ENCODE peak calls at places on chromosomes 5 and 9, in six cellular contexts. One of them, this sample, is unnamed.
A peak's percentile ranks its signal among the peaks of the same experiment; 100 is the strongest.

GRCh38 chr5:53645581-53645980 is 85.1 kb downstream of the NDUFS4 start:
- DNase-seq in IMR-90: no peak
- DNase-seq in A549: no peak
- DNase-seq in heart left ventricle: no peak
- DNase-seq in transverse colon: no peak
- DNase-seq in body of pancreas: no peak
- DNase-seq in this sample: no peak

GRCh38 chr5:69528609-69529008 is 31.4 kb upstream of the GTF2H2C start:
- DNase-seq in IMR-90: no peak
- DNase-seq in A549: no peak
- DNase-seq in heart left ventricle: no peak
- DNase-seq in transverse colon: no peak
- DNase-seq in body of pancreas: no peak
- DNase-seq in this sample: no peak

GRCh38 chr9:105901514-105902109 is 207.3 kb downstream of the TMEM38B start:
- DNase-seq in IMR-90: peak; percentile 3
- DNase-seq in A549: peak; percentile 52
- DNase-seq in heart left ventricle: peak; percentile 52
- DNase-seq in transverse colon: no peak
- DNase-seq in body of pancreas: no peak
- DNase-seq in this sample: peak; percentile 60

GRCh38 chr9:82670000-82670399 is 392.9 kb downstream of the RASEF start:
- DNase-seq in IMR-90: no peak
- DNase-seq in A549: no peak
- DNase-seq in heart left ventricle: no peak
- DNase-seq in transverse colon: no peak
- DNase-seq in body of pancreas: no peak
- DNase-seq in this sample: no peak

GRCh38 chr5:94847019-94847418 is 228.6 kb downstream of the SLF1 start:
- DNase-seq in IMR-90: no peak
- DNase-seq in A549: no peak
- DNase-seq in heart left ventricle: no peak
- DNase-seq in transverse colon: no peak
- DNase-seq in body of pancreas: no peak
- DNase-seq in this sample: no peak

GRCh38 chr5:158121678-158122077 is 262.7 kb upstream of the CLINT1 start:
- DNase-seq in IMR-90: no peak
- DNase-seq in A549: no peak
- DNase-seq in heart left ventricle: no peak
- DNase-seq in transverse colon: no peak
- DNase-seq in body of pancreas: no peak
- DNase-seq in this sample: no peak

GRCh38 chr5:110478899-110479298 is 247.6 kb downstream of the TMEM232 start:
- DNase-seq in IMR-90: peak; percentile 74
- DNase-seq in A549: no peak
- DNase-seq in heart left ventricle: no peak
- DNase-seq in transverse colon: no peak
- DNase-seq in body of pancreas: no peak
- DNase-seq in this sample: no peak

GRCh38 chr5:5784114-5784513 is 361.6 kb downstream of the ICE1 start:
- DNase-seq in IMR-90: no peak
- DNase-seq in A549: no peak
- DNase-seq in heart left ventricle: no peak
- DNase-seq in transverse colon: no peak
- DNase-seq in body of pancreas: no peak
- DNase-seq in this sample: no peak

GRCh38 chr9:131657456-131657855 is 82.4 kb downstream of the RAPGEF1 start:
- DNase-seq in IMR-90: no peak
- DNase-seq in A549: no peak
- DNase-seq in heart left ventricle: no peak
- DNase-seq in transverse colon: no peak
- DNase-seq in body of pancreas: peak; percentile 54
- DNase-seq in this sample: no peak

GRCh38 chr9:31799953-31800609 is 584.4 kb upstream of the ACO1 start:
- DNase-seq in IMR-90: no peak
- DNase-seq in A549: peak; percentile 19
- DNase-seq in heart left ventricle: no peak
- DNase-seq in transverse colon: no peak
- DNase-seq in body of pancreas: no peak
- DNase-seq in this sample: no peak

GRCh38 chr5:68074048-68074632 is 141.4 kb upstream of the PIK3R1 start:
- DNase-seq in IMR-90: no peak
- DNase-seq in A549: no peak
- DNase-seq in heart left ventricle: no peak
- DNase-seq in transverse colon: no peak
- DNase-seq in body of pancreas: peak; percentile 15
- DNase-seq in this sample: no peak

GRCh38 chr5:54902817-54903473 is 82.4 kb downstream of the ESM1 start:
- DNase-seq in IMR-90: peak; percentile 41
- DNase-seq in A549: no peak
- DNase-seq in heart left ventricle: no peak
- DNase-seq in transverse colon: peak; percentile 28
- DNase-seq in body of pancreas: no peak
- DNase-seq in this sample: no peak

GRCh38 chr9:134957165-134957944 is 39.6 kb upstream of the FCN1 start:
- DNase-seq in IMR-90: no peak
- DNase-seq in A549: no peak
- DNase-seq in heart left ventricle: no peak
- DNase-seq in transverse colon: no peak
- DNase-seq in body of pancreas: peak; percentile 2
- DNase-seq in this sample: no peak

GRCh38 chr9:88494983-88495721 is 39.8 kb upstream of the NXNL2 start:
- DNase-seq in IMR-90: no peak
- DNase-seq in A549: no peak
- DNase-seq in heart left ventricle: no peak
- DNase-seq in transverse colon: no peak
- DNase-seq in body of pancreas: no peak
- DNase-seq in this sample: no peak

GRCh38 chr9:94912700-94913249 is 186.3 kb downstream of the AOPEP start:
- DNase-seq in IMR-90: peak; percentile 86
- DNase-seq in A549: peak; percentile 93
- DNase-seq in heart left ventricle: no peak
- DNase-seq in transverse colon: no peak
- DNase-seq in body of pancreas: peak; percentile 42
- DNase-seq in this sample: peak; percentile 90

GRCh38 chr5:63230754-63231153 is 652.1 kb downstream of the LRRC70 start:
- DNase-seq in IMR-90: no peak
- DNase-seq in A549: no peak
- DNase-seq in heart left ventricle: no peak
- DNase-seq in transverse colon: no peak
- DNase-seq in body of pancreas: no peak
- DNase-seq in this sample: no peak

GRCh38 chr9:98997580-98997979 is 53.9 kb downstream of the COL15A1 start:
- DNase-seq in IMR-90: peak; percentile 36
- DNase-seq in A549: no peak
- DNase-seq in heart left ventricle: peak; percentile 66
- DNase-seq in transverse colon: no peak
- DNase-seq in body of pancreas: no peak
- DNase-seq in this sample: no peak

GRCh38 chr5:10331341-10331796 is 22.1 kb upstream of the MARCHF6 start:
- DNase-seq in IMR-90: peak; percentile 82
- DNase-seq in A549: peak; percentile 56
- DNase-seq in heart left ventricle: peak; percentile 91
- DNase-seq in transverse colon: no peak
- DNase-seq in body of pancreas: peak; percentile 91
- DNase-seq in this sample: no peak

GRCh38 chr5:35061216-35061615 is 13.5 kb upstream of the AGXT2 start:
- DNase-seq in IMR-90: peak; percentile 48
- DNase-seq in A549: no peak
- DNase-seq in heart left ventricle: no peak
- DNase-seq in transverse colon: no peak
- DNase-seq in body of pancreas: no peak
- DNase-seq in this sample: no peak

GRCh38 chr9:13974891-13975290 is 339.1 kb downstream of the NFIB start:
- DNase-seq in IMR-90: no peak
- DNase-seq in A549: no peak
- DNase-seq in heart left ventricle: no peak
- DNase-seq in transverse colon: no peak
- DNase-seq in body of pancreas: no peak
- DNase-seq in this sample: no peak

GRCh38 chr5:168529361-168530234 is 493 bp downstream of the FBLL1 start:
- DNase-seq in IMR-90: no peak
- DNase-seq in A549: no peak
- DNase-seq in heart left ventricle: peak; percentile 26
- DNase-seq in transverse colon: no peak
- DNase-seq in body of pancreas: no peak
- DNase-seq in this sample: no peak

GRCh38 chr9:18438300-18438925 is 35.5 kb upstream of the ADAMTSL1 start:
- DNase-seq in IMR-90: peak; percentile 44
- DNase-seq in A549: no peak
- DNase-seq in heart left ventricle: peak; percentile 44
- DNase-seq in transverse colon: no peak
- DNase-seq in body of pancreas: peak; percentile 17
- DNase-seq in this sample: no peak

DNA sequence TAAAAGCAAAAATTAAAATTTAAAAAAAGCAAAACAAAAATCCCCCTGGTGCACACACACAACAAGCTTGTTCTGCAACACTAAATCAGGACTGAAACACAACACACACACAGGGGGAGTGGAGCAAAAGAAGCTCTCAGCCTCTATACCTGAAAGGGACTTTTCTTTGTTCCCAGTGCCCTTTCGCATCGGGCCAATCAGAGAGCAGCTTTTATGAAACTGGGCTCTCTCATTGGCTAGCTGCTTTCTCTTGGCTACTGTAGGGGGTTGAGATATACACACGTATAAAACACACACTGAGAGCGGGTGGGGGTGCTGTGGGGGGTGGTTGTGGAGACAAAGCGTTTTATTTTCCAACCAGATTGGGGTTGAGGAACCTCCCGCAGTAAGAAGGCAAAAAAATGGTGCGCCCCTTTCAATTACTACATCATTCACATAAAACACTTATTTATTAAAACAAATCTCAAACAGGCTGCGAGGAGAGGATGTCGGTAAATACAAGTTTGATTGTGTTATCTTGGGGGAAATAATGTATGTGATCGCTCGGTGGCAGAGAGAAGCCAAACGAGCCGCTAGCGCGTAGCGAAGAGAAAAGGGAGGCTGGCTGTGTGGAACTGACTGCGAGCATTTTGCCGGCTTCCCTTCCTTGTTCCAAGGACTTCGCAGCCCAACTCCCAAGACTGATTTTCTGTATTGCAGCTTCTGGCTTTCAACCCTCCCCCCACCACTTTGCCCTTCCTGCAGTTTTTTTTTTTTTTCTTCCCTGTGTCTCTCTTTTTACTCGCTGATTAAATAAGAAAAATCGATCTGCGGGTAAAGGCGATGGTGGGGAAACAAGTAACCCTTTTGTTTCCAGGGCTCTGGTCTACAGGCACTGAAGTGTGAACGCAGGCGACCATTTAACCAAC is 2.5 kb upstream of the ZNF608 start:
- DNase-seq in IMR-90: peak; percentile 91
- DNase-seq in A549: peak; percentile 90
- DNase-seq in heart left ventricle: peak; percentile 74
- DNase-seq in transverse colon: peak; percentile 87
- DNase-seq in body of pancreas: peak; percentile 87
- DNase-seq in this sample: peak; percentile 26
- TF ChIP-seq POLR2A in IMR-90: no peak
- TF ChIP-seq POLR2A in A549: no peak
- TF ChIP-seq POLR2A in heart left ventricle: peak; percentile 56
- TF ChIP-seq POLR2A in transverse colon: peak; percentile 92
- TF ChIP-seq POLR2A in body of pancreas: peak; percentile 85
- TF ChIP-seq POLR2A in this sample: no peak

DNA sequence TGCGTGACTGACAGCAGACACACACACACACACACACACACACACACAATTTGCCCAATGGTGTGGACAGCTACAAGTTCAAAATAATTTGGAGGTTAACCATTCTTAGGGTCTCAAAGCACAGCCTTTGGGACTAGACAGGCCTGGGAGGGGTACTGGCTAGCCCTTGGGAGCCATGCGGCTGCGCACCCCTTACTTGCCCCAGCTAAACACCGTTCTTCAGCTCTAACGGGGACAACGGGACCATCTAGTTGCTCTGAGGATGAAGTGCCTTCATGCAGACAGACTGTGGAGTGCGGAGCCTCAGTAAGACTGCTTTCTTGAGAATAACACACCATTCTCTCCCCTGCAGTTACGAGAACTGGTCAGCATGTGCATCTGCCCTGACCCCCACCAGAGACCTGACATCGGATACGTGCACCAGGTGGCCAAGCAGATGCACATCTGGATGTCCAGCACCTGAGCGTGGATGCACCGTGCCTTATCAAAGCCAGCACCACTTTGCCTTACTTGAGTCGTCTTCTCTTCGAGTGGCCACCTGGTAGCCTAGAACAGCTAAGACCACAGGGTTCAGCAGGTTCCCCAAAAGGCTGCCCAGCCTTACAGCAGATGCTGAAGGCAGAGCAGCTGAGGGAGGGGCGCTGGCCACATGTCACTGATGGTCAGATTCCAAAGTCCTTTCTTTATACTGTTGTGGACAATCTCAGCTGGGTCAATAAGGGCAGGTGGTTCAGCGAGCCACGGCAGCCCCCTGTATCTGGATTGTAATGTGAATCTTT is 64.6 kb downstream of the PSMB7 start:
- DNase-seq in IMR-90: no peak
- DNase-seq in A549: no peak
- DNase-seq in heart left ventricle: no peak
- DNase-seq in transverse colon: no peak
- DNase-seq in body of pancreas: no peak
- DNase-seq in this sample: no peak
- TF ChIP-seq POLR2A in IMR-90: no peak
- TF ChIP-seq POLR2A in A549: no peak
- TF ChIP-seq POLR2A in heart left ventricle: no peak
- TF ChIP-seq POLR2A in transverse colon: no peak
- TF ChIP-seq POLR2A in body of pancreas: no peak
- TF ChIP-seq POLR2A in this sample: no peak

GRCh38 chr5:36607114-36607561 is 732 bp downstream of the SLC1A3 start:
- DNase-seq in IMR-90: peak; percentile 30
- DNase-seq in A549: peak; percentile 7
- DNase-seq in heart left ventricle: peak; percentile 51
- DNase-seq in transverse colon: no peak
- DNase-seq in body of pancreas: peak; percentile 23
- DNase-seq in this sample: no peak

GRCh38 chr5:36607838-36608783 is 1.7 kb downstream of the SLC1A3 start:
- DNase-seq in IMR-90: no peak
- DNase-seq in A549: no peak
- DNase-seq in heart left ventricle: no peak
- DNase-seq in transverse colon: no peak
- DNase-seq in body of pancreas: no peak
- DNase-seq in this sample: no peak

GRCh38 chr5:36606052-36606436 is 362 bp upstream of the SLC1A3 start:
- DNase-seq in IMR-90: no peak
- DNase-seq in A549: no peak
- DNase-seq in heart left ventricle: no peak
- DNase-seq in transverse colon: no peak
- DNase-seq in body of pancreas: no peak
- DNase-seq in this sample: no peak

GRCh38 chr5:36605241-36605640 is 1.2 kb upstream of the SLC1A3 start:
- DNase-seq in IMR-90: no peak
- DNase-seq in A549: no peak
- DNase-seq in heart left ventricle: no peak
- DNase-seq in transverse colon: no peak
- DNase-seq in body of pancreas: no peak
- DNase-seq in this sample: no peak

GRCh38 chr5:36606437-36607113 is at the start of gene SLC1A3:
- DNase-seq in IMR-90: peak; percentile 68
- DNase-seq in A549: peak; percentile 24
- DNase-seq in heart left ventricle: peak; percentile 54
- DNase-seq in transverse colon: peak; percentile 22
- DNase-seq in body of pancreas: peak; percentile 35
- DNase-seq in this sample: peak; percentile 15
- TF ChIP-seq POLR2A in IMR-90: no peak
- TF ChIP-seq POLR2A in A549: no peak
- TF ChIP-seq POLR2A in heart left ventricle: peak; percentile 28
- TF ChIP-seq POLR2A in transverse colon: peak; percentile 38
- TF ChIP-seq POLR2A in body of pancreas: peak; percentile 76
- TF ChIP-seq POLR2A in this sample: no peak

GRCh38 chr5:154819546-154819945 is 30.9 kb downstream of the FAXDC2 start:
- DNase-seq in IMR-90: no peak
- DNase-seq in A549: no peak
- DNase-seq in heart left ventricle: no peak
- DNase-seq in transverse colon: no peak
- DNase-seq in body of pancreas: no peak
- DNase-seq in this sample: no peak
- TF ChIP-seq POLR2A in IMR-90: no peak
- TF ChIP-seq POLR2A in A549: no peak
- TF ChIP-seq POLR2A in heart left ventricle: no peak
- TF ChIP-seq POLR2A in transverse colon: no peak
- TF ChIP-seq POLR2A in body of pancreas: no peak
- TF ChIP-seq POLR2A in this sample: no peak

This sample was measured in H54.